ENCODE peak calls at places on chromosomes 5 and 9, in five cellular contexts. O is occipital lobe, Z is ELF-1, B is glomerular endothelial cell, X is GM04504. M is an unnamed sample.

GRCh38 chr5:10227396-10227795 is 22.3 kb downstream of the ATPSCKMT start:
- DNase-seq in O (no peak), Z (no peak), B (peak), X (no peak), M (no peak)

GRCh38 chr9:121303456-121304451 is 35.8 kb downstream of the GSN start:
- DNase-seq in Z (no peak), X (no peak), B (no peak), O (no peak), M (no peak)

GRCh38 chr5:72185717-72186388 is 78.6 kb downstream of the MAP1B start:
- DNase-seq in Z (no peak), B (no peak), O (no peak), X (no peak), M (no peak)

GRCh38 chr5:44797723-44798122 is 11.0 kb upstream of the MRPS30 start:
- DNase-seq in B (no peak), X (no peak), O (no peak), Z (no peak), M (no peak)

GRCh38 chr5:64947031-64947430 is 178.3 kb downstream of the CWC27 start:
- DNase-seq in O (no peak), X (no peak), Z (no peak), B (peak), M (peak)

GRCh38 chr9:137241490-137242328 is 622 bp downstream of the TUBB4B start:
- DNase-seq in B (no peak), O (no peak), X (no peak), Z (no peak), M (peak)

GRCh38 chr5:151257731-151258715 is 5.0 kb downstream of the GM2A start:
- DNase-seq in X (no peak), Z (peak), O (no peak), B (no peak), M (no peak)

GRCh38 chr9:122122903-122123632 is 30.0 kb upstream of the TTLL11 start:
- DNase-seq in X (peak), Z (peak), O (peak), B (no peak), M (peak)

GRCh38 chr5:109496112-109496511 is 86.3 kb upstream of the PJA2 start:
- DNase-seq in B (no peak), O (no peak), Z (no peak), X (no peak), M (no peak)

GRCh38 chr5:43638107-43638506 is 35.1 kb downstream of the NNT start:
- DNase-seq in Z (no peak), B (no peak), O (no peak), X (no peak), M (no peak)

GRCh38 chr5:13640270-13640669 is 304.2 kb downstream of the DNAH5 start:
- DNase-seq in B (no peak), Z (no peak), X (no peak), O (no peak), M (peak)

GRCh38 chr9:123174079-123174478 is 94.3 kb downstream of the STRBP start:
- DNase-seq in O (no peak), Z (no peak), B (no peak), X (no peak), M (no peak)

GRCh38 chr5:6708814-6709213 is 4.4 kb upstream of the TENT4A start:
- DNase-seq in X (no peak), O (no peak), B (no peak), Z (no peak), M (peak)

GRCh38 chr5:74042559-74043357 is 416.8 kb downstream of the ARHGEF28 start:
- DNase-seq in X (peak), B (no peak), Z (peak), O (peak), M (no peak)

GRCh38 chr5:92505925-92506324 is 1075.1 kb downstream of the NR2F1-AS1 start:
- DNase-seq in O (no peak), Z (no peak), B (no peak), X (no peak), M (no peak)

GRCh38 chr5:11815481-11815880 is 88.8 kb downstream of the CTNND2 start:
- DNase-seq in O (no peak), B (no peak), Z (no peak), X (no peak), M (no peak)

GRCh38 chr5:11564716-11565115 is 339.5 kb downstream of the CTNND2 start:
- DNase-seq in X (no peak), O (peak), Z (no peak), B (no peak), M (no peak)

GRCh38 chr9:123335227-123335985 is 20.6 kb upstream of the CRB2 start:
- DNase-seq in B (no peak), Z (peak), X (peak), O (peak), M (peak)

GRCh38 chr5:138573949-138574670 is 1.1 kb downstream of the HSPA9 start:
- DNase-seq in Z (no peak), X (no peak), B (no peak), O (no peak), M (no peak)

GRCh38 chr9:12503606-12504122 is 189.5 kb upstream of the TYRP1 start:
- DNase-seq in B (no peak), X (no peak), O (no peak), Z (no peak), M (no peak)

GRCh38 chr5:55713871-55714270 is 1.7 kb upstream of the SLC38A9 start:
- DNase-seq in O (no peak), X (no peak), B (no peak), Z (no peak), M (no peak)

GRCh38 chr9:113621309-113621791 is 157.8 kb downstream of the RGS3 start:
- DNase-seq in O (no peak), X (peak), B (peak), Z (peak), M (peak)

GRCh38 chr9:118782790-118783463 is 586.3 kb downstream of the BRINP1 start:
- DNase-seq in O (no peak), Z (no peak), B (no peak), X (no peak), M (no peak)

GRCh38 chr9:121985792-121986494 is 107.2 kb downstream of the TTLL11 start:
- DNase-seq in B (no peak), O (no peak), X (no peak), Z (no peak), M (no peak)